ENCODE peak calls at places on chromosome 9, in five cellular contexts. H, Y, V, O and X are unnamed samples.

GRCh38 chr9:137972355-137972987 is 94.9 kb downstream of the CACNA1B start:
- DNase-seq in H (no peak), Y (no peak), V (no peak), O (peak; percentile 40), X (no peak)

GRCh38 chr9:137423810-137424291 is 658 bp downstream of the NOXA1 start:
- DNase-seq in H (no peak), O (peak; percentile 79), V (no peak), Y (no peak), X (no peak)

GRCh38 chr9:123469231-123469630 is 113.2 kb downstream of the CRB2 start:
- DNase-seq in V (no peak), O (no peak), Y (no peak), H (no peak), X (no peak)

GRCh38 chr9:113673726-113674125 is 202.4 kb upstream of the ZNF618 start:
- DNase-seq in H (no peak), V (no peak), Y (no peak), O (no peak), X (no peak)

GRCh38 chr9:35340046-35340445 is 149.9 kb upstream of the RUSC2 start:
- DNase-seq in H (no peak), V (no peak), Y (no peak), O (no peak), X (no peak)

GRCh38 chr9:19247420-19247819 is 16.9 kb downstream of the DENND4C start:
- DNase-seq in V (no peak), O (no peak), Y (no peak), H (no peak), X (no peak)

GRCh38 chr9:107693620-107694326 is 204.2 kb upstream of the KLF4 start:
- DNase-seq in O (no peak), V (no peak), H (no peak), Y (no peak), X (no peak)

GRCh38 chr9:35520404-35520790 is 30.5 kb downstream of the RUSC2 start:
- DNase-seq in V (no peak), Y (no peak), H (no peak), O (no peak), X (no peak)

GRCh38 chr9:15553528-15553898 is 670 bp downstream of the CCDC171 start:
- DNase-seq in V (no peak), Y (no peak), O (no peak), H (no peak), X (no peak)

GRCh38 chr9:98256632-98257218 is 1.3 kb upstream of the TBC1D2 start:
- DNase-seq in H (peak; percentile 38), V (no peak), Y (peak; percentile 19), O (peak; percentile 51), X (peak; percentile 14)

GRCh38 chr9:130078547-130078946 is 24.8 kb downstream of the GPR107 start:
- DNase-seq in O (no peak), V (no peak), Y (no peak), H (no peak), X (no peak)

GRCh38 chr9:112921549-112921948 is 30.9 kb upstream of the SLC46A2 start:
- DNase-seq in V (no peak), O (no peak), Y (no peak), H (peak; percentile 44), X (no peak)

GRCh38 chr9:134316444-134317160 is 9.7 kb upstream of the RXRA start:
- DNase-seq in Y (no peak), O (peak; percentile 65), H (no peak), V (no peak), X (no peak)

GRCh38 chr9:120878188-120879130 is 1.5 kb upstream of the PHF19 start:
- DNase-seq in V (no peak), Y (no peak), H (peak; percentile 58), O (no peak), X (no peak)
- H3K4me3 ChIP-seq in V (no peak overlapping the region), Y (peak overlapping the region; percentile 61), H (peak overlapping the region; percentile 68), O (no peak overlapping the region), X (peak overlapping the region; percentile 79)

GRCh38 chr9:3510796-3511195 is 15.0 kb downstream of the RFX3 start:
- DNase-seq in V (no peak), H (no peak), Y (no peak), O (no peak), X (no peak)

GRCh38 chr9:3509926-3510325 is 15.9 kb downstream of the RFX3 start:
- DNase-seq in V (no peak), O (no peak), Y (no peak), H (no peak), X (no peak)

GRCh38 chr9:3508078-3508431 is 17.7 kb downstream of the RFX3 start:
- DNase-seq in H (peak; percentile 11), V (no peak), O (no peak), Y (no peak), X (no peak)

GRCh38 chr9:3507395-3508077 is 18.3 kb downstream of the RFX3 start:
- DNase-seq in O (no peak), V (no peak), Y (no peak), H (peak; percentile 58), X (no peak)

DNA sequence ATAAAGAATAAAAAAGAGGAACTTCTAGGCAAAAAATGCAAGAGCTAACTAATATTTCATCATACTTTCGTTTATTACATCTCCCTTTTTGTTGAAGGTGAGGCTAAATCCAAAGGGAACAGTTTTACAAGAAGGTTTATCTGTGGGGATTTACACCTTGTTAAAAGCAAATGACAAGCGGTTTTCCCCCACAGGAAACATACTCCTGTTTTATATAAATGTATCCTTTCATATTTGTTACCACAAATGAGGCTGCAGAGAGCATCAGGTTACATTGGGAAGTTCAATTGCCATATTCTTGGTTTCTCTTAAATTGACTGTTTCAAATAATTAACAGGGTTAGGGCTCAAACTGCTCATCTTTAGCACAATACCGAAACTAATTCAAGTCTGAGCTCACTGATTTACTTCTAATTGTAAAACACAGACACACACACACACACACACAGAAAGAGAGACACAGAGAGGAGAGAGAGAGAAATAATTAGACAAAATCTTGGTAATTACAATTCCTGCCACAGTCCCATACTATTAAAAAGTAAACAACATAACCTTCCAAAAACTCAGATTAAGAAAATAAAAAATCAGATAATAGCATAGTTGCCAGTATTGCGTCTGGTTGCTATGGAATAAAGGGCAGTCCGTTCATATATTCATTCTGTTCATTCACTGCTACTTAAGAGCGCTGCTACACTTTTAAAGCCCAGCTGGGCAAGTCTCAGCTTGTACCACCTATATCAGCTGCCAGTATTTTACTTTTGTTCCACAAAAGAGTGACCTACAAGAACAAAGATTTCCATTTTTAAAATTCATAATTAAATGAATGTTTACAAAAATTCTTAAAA is 17.0 kb downstream of the RFX3 start:
- DNase-seq in Y (no peak), V (no peak), O (no peak), H (peak; percentile 51), X (no peak)
- H3K27ac ChIP-seq in Y (no peak overlapping the region), V (no peak overlapping the region), O (peak overlapping the region; percentile 69), H (peak overlapping the region; percentile 82), X (peak overlapping the region; percentile 53)

GRCh38 chr9:131669234-131670172 is 70.4 kb downstream of the RAPGEF1 start:
- DNase-seq in Y (no peak), O (peak; percentile 66), V (no peak), H (no peak), X (no peak)

GRCh38 chr9:131668057-131668438 is 71.8 kb downstream of the RAPGEF1 start:
- DNase-seq in H (no peak), Y (no peak), V (no peak), O (no peak), X (no peak)

GRCh38 chr9:131670247-131670681 is 69.6 kb downstream of the RAPGEF1 start:
- DNase-seq in O (peak; percentile 85), H (no peak), Y (no peak), V (peak; percentile 86), X (no peak)

GRCh38 chr9:131667576-131667975 is 72.3 kb downstream of the RAPGEF1 start:
- DNase-seq in Y (peak; percentile 28), H (no peak), V (no peak), O (no peak), X (peak; percentile 77)

DNA sequence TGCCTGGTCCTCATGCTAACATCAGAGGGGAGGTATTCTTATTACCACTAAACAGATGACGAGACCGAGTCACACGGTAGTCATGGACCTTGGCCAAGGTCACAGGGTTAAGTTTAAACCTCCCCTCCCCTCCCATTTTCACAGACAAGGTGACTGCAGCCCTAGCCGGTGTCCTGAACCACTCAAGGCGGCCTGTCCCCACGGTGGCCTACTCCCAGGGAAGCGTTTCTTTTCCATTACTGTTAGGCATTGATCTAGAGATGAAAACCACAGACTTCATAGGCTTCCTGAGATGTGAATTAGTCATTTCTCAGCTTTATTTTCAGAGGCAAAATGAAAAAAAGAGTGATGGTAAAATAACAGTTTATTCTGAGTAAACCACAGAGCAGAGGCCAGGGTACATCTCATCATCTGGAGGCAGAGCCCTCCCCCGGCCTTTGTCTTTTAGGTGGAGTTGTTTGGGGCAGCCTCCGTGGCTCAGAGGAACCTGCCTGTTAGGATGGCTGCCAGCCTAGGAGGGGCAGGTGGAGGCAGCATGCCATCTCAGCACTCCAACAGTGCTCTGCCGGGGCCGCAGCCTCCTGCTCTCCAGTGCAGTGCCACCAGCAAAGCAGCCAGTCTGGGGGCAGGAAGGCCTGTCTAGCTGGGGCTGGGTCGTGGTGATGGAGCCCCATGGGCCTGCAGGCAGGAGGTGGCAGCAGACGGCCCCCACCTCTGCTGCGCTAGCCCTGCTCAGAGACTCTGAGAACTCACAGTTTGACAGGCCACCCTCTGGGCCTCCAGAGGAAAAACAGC is 71.2 kb downstream of the RAPGEF1 start:
- DNase-seq in O (peak; percentile 69), Y (peak; percentile 44), H (peak; percentile 61), V (no peak), X (peak; percentile 88)
- H3K4me3 ChIP-seq in O (no peak overlapping the region), Y (peak overlapping the region; percentile 29), H (peak overlapping the region; percentile 76), V (no peak overlapping the region), X (peak overlapping the region; percentile 54)

GRCh38 chr9:114910541-114910940 is 19.9 kb downstream of the TNFSF8 start:
- DNase-seq in V (no peak), O (no peak), H (peak; percentile 68), Y (no peak), X (no peak)

GRCh38 chr9:114909657-114910056 is 20.7 kb downstream of the TNFSF8 start:
- DNase-seq in Y (no peak), H (peak; percentile 72), V (no peak), O (no peak), X (no peak)

GRCh38 chr9:114906922-114907571 is 23.3 kb downstream of the TNFSF8 start:
- DNase-seq in O (no peak), V (no peak), H (no peak), Y (no peak), X (no peak)

GRCh38 chr9:114908104-114908621 is 22.2 kb downstream of the TNFSF8 start:
- DNase-seq in H (no peak), V (no peak), Y (no peak), O (no peak), X (no peak)

GRCh38 chr9:114908796-114909448 is 21.5 kb downstream of the TNFSF8 start:
- DNase-seq in H (no peak), Y (no peak), O (no peak), V (no peak), X (no peak)
- H3K27ac ChIP-seq in H (peak overlapping the region; percentile 82), Y (peak overlapping the region; percentile 7), O (no peak overlapping the region), V (no peak overlapping the region), X (peak overlapping the region; percentile 26)

DNA sequence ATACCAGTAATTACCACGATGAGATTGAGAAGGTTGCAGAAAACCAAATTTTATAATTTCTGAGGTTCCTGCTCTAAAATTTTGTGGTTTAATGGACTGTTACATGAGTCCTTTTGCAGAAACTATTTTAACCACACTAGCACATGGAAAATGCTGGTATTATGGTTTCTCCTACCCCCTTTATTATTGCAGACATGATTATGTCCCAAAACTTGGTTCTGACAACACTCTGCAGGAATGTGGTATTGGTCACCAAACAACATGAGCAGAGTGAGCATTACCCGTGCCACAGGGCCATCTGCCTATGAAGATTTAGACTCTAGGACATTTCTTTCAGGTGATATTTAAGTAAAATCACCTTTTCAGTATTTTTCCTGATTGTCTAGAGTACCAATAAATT is 2.8 kb upstream of the ECM2 start:
- DNase-seq in H (no peak), V (no peak), Y (no peak), O (no peak), X (no peak)
- H3K4me3 ChIP-seq in H (no peak overlapping the region), V (no peak overlapping the region), Y (no peak overlapping the region), O (no peak overlapping the region), X (no peak overlapping the region)

GRCh38 chr9:125066839-125067619 is 76.3 kb downstream of the SCAI start:
- DNase-seq in V (no peak), Y (no peak), O (no peak), H (no peak), X (no peak)
- H3K27ac ChIP-seq in V (no peak overlapping the region), Y (no peak overlapping the region), O (peak overlapping the region; percentile 2), H (no peak overlapping the region), X (no peak overlapping the region)